ENCODE peak calls at places on chromosomes 4 and X, in four cellular contexts. Z is activated T-helper 1 cell treated with anti-CD3 and anti-CD28 coated beads, Interleukin-12 subunit alpha, Interleukin-12 subunit beta, Interleukin-2, Interleukin-4 antibody, amounts not matched to agents 30 ng/mL and 10 ng/mL and 1 ng/mL, durations not matched to agents 14 hours and 24 hours and 36 hours; K is NCI-H226; M is ELF-1. E is an unnamed sample.

GRCh38 chrX:107574711-107575110 is 53.6 kb upstream of the PRPS1 start:
- DNase-seq in Z (no peak), K (peak; percentile 16), M (no peak), E (no peak)

GRCh38 chrX:49977319-49978090 is 55.1 kb downstream of the CLCN5 start:
- DNase-seq in K (no peak), M (peak; percentile 65), Z (no peak), E (no peak)

GRCh38 chrX:110847334-110847733 is 51.7 kb upstream of the CHRDL1 start:
- DNase-seq in M (peak; percentile 23), Z (peak; percentile 0), K (no peak), E (peak; percentile 53)

GRCh38 chr4:125620066-125620850 is 305.5 kb downstream of the FAT4 start:
- DNase-seq in K (no peak), M (no peak), Z (no peak), E (no peak)

GRCh38 chrX:45083314-45083713 is 117.4 kb downstream of the DIPK2B start:
- DNase-seq in M (no peak), K (no peak), Z (no peak), E (no peak)

GRCh38 chr4:37438880-37439279 is 194.3 kb downstream of the NWD2 start:
- DNase-seq in K (no peak), Z (no peak), M (no peak), E (no peak)

GRCh38 chr4:139550724-139551429 is 5.1 kb downstream of the SETD7 start:
- DNase-seq in Z (no peak), M (peak; percentile 79), K (peak; percentile 73), E (peak; percentile 47)

GRCh38 chrX:63128509-63128908 is 222.6 kb downstream of the SPIN4 start:
- DNase-seq in M (no peak), K (peak; percentile 9), Z (no peak), E (no peak)

GRCh38 chrX:48165246-48165645 is 31.3 kb downstream of the SSX5 start:
- DNase-seq in Z (no peak), M (no peak), K (peak; percentile 1), E (no peak)

GRCh38 chr4:111494471-111494870 is 650.8 kb upstream of the FAM241A start:
- DNase-seq in K (no peak), M (no peak), Z (no peak), E (no peak)

GRCh38 chrX:72094894-72095293 is 36.8 kb downstream of the RTL5 start:
- DNase-seq in Z (peak; percentile 14), K (no peak), M (peak; percentile 44), E (peak; percentile 51)

GRCh38 chrX:38859602-38860001 is 58.3 kb downstream of the MID1IP1 start:
- DNase-seq in M (no peak), K (no peak), Z (no peak), E (no peak)

GRCh38 chr4:75494563-75494962 is 19.6 kb downstream of the RCHY1 start:
- DNase-seq in M (no peak), K (peak; percentile 11), Z (no peak), E (no peak)

GRCh38 chrX:25019707-25020390 is 4.1 kb upstream of the ARX start:
- DNase-seq in Z (no peak), K (no peak), M (peak; percentile 76), E (peak; percentile 65)

GRCh38 chrX:109672239-109672638 is 47.3 kb upstream of the KCNE5 start:
- DNase-seq in K (no peak), Z (no peak), M (no peak), E (no peak)

GRCh38 chr4:186537843-186538521 is 17.4 kb downstream of the MTNR1A start:
- DNase-seq in M (no peak), Z (no peak), K (no peak), E (no peak)